ENCODE peak calls at places on chromosomes 5 and 9, in eight cellular contexts. I, M, Q, H, X, E, N and F are unnamed samples.

GRCh38 chr5:78751872-78752271 is 103.3 kb upstream of the LHFPL2 start:
- DNase-seq in I (no peak), M (no peak), Q (no peak), H (no peak), X (no peak), E (no peak), N (no peak), F (no peak)

GRCh38 chr9:69502671-69503301 is 169.4 kb downstream of the APBA1 start:
- DNase-seq in I (no peak), M (no peak), Q (no peak), H (no peak), X (no peak), E (no peak), N (peak), F (no peak)

GRCh38 chr5:154826-155225 is 36.5 kb upstream of the LRRC14B start:
- DNase-seq in I (no peak), M (no peak), Q (no peak), H (no peak), X (no peak), E (no peak), N (no peak), F (no peak)

GRCh38 chr9:90165281-90165680 is 477.3 kb downstream of the DIRAS2 start:
- DNase-seq in I (no peak), M (no peak), Q (no peak), H (no peak), X (no peak), E (no peak), N (no peak), F (no peak)

GRCh38 chr9:126119731-126120130 is 206.9 kb upstream of the MVB12B start:
- DNase-seq in I (no peak), M (no peak), Q (no peak), H (no peak), X (no peak), E (no peak), N (no peak), F (no peak)

GRCh38 chr5:114726126-114726525 is 364.3 kb downstream of the KCNN2 start:
- DNase-seq in I (no peak), M (no peak), Q (no peak), H (no peak), X (no peak), E (no peak), N (no peak), F (no peak)

GRCh38 chr9:99971410-99971809 is 65.0 kb downstream of the STX17 start:
- DNase-seq in I (no peak), M (no peak), Q (no peak), H (no peak), X (no peak), E (no peak), N (no peak), F (no peak)

GRCh38 chr5:96151891-96152290 is 190.2 kb upstream of the ELL2 start:
- DNase-seq in I (peak), M (no peak), Q (no peak), H (no peak), X (no peak), E (no peak), N (no peak), F (no peak)

GRCh38 chr5:51494821-51495220 is 111.6 kb downstream of the ISL1 start:
- DNase-seq in I (no peak), M (no peak), Q (no peak), H (no peak), X (no peak), E (no peak), N (no peak), F (no peak)

GRCh38 chr5:35773936-35774335 is 82.8 kb upstream of the IL7R start:
- DNase-seq in I (no peak), M (no peak), Q (no peak), H (no peak), X (no peak), E (no peak), N (no peak), F (no peak)

GRCh38 chr9:31119882-31120481 is 1264.5 kb upstream of the ACO1 start:
- DNase-seq in I (peak), M (no peak), Q (peak), H (peak), X (no peak), E (no peak), N (peak), F (peak)

GRCh38 chr5:51382759-51383493 is at the start of gene ISL1:
- DNase-seq in I (peak), M (no peak), Q (peak), H (peak), X (no peak), E (no peak), N (peak), F (no peak)

GRCh38 chr9:4464911-4465513 is 25.3 kb upstream of the SLC1A1 start:
- DNase-seq in I (no peak), M (no peak), Q (no peak), H (no peak), X (no peak), E (no peak), N (no peak), F (no peak)